ENCODE peak calls at places on chromosomes 7 and 10, in five cellular contexts. S is body of pancreas, K is EL, I is left ventricle myocardium inferior, J is activated T-cell treated with anti-CD3 and anti-CD28 coated beads for 48 hours. M is an unnamed sample.

GRCh38 chr7:66140924-66141323 is 26.3 kb downstream of the CRCP start:
- DNase-seq in S (peak; percentile 72), K (peak; percentile 60), I (peak; percentile 52), J (no peak), M (peak; percentile 71)

GRCh38 chr10:103333934-103334520 is 16.9 kb downstream of the PCGF6 start:
- DNase-seq in J (no peak), K (peak; percentile 9), I (no peak), S (no peak), M (no peak)

GRCh38 chr10:91604462-91604935 is 28.4 kb downstream of the PPP1R3C start:
- DNase-seq in J (no peak), I (no peak), S (no peak), K (no peak), M (no peak)

GRCh38 chr7:2017914-2018785 is 214.6 kb downstream of the MAD1L1 start:
- DNase-seq in I (peak; percentile 15), S (peak; percentile 9), K (no peak), J (no peak), M (no peak)

GRCh38 chr10:16049050-16049449 is 188.7 kb upstream of the MINDY3 start:
- DNase-seq in S (no peak), K (no peak), J (no peak), I (no peak), M (no peak)

GRCh38 chr10:24483701-24484100 is 240.0 kb downstream of the ARHGAP21 start:
- DNase-seq in I (no peak), S (peak; percentile 83), J (no peak), K (peak; percentile 84), M (no peak)

GRCh38 chr10:103894454-103894853 is 23.5 kb downstream of the STN1 start:
- DNase-seq in K (no peak), S (no peak), I (no peak), J (no peak), M (no peak)

GRCh38 chr7:3592438-3593134 is 291.5 kb downstream of the SDK1 start:
- DNase-seq in K (no peak), J (no peak), I (no peak), S (peak; percentile 29), M (no peak)

GRCh38 chr10:97537186-97537869 is 35.3 kb upstream of the ANKRD2 start:
- DNase-seq in J (no peak), K (no peak), I (no peak), S (no peak), M (no peak)

GRCh38 chr7:80428161-80429054 is 83.5 kb downstream of the GNAT3 start:
- DNase-seq in S (peak; percentile 14), K (peak; percentile 66), I (no peak), J (no peak), M (no peak)

GRCh38 chr7:40799-41750 is 151.3 kb upstream of the FAM20C start:
- DNase-seq in J (no peak), K (no peak), I (no peak), S (peak; percentile 5), M (peak; percentile 42)

GRCh38 chr10:110003524-110003885 is 4.3 kb upstream of the ADD3 start:
- DNase-seq in I (no peak), J (no peak), S (no peak), K (no peak), M (no peak)

GRCh38 chr10:129055225-129055624 is 411.8 kb upstream of the MGMT start:
- DNase-seq in S (no peak), J (no peak), I (no peak), K (no peak), M (no peak)

GRCh38 chr10:85646312-85646711 is 720.3 kb downstream of the GRID1 start:
- DNase-seq in I (no peak), K (no peak), J (no peak), S (no peak), M (no peak)

GRCh38 chr7:129238546-129238945 is 13.7 kb downstream of the AHCYL2 start:
- DNase-seq in K (no peak), S (no peak), I (no peak), J (no peak), M (no peak)

GRCh38 chr10:131193923-131194322 is 117.6 kb downstream of the TCERG1L start:
- DNase-seq in S (no peak), J (no peak), I (no peak), K (no peak), M (peak; percentile 24)

GRCh38 chr7:158973440-158973839 is 117.1 kb downstream of the DYNC2I1 start:
- DNase-seq in S (peak; percentile 40), J (peak; percentile 67), I (peak; percentile 45), K (peak; percentile 8), M (no peak)

GRCh38 chr7:43294080-43294630 is 181.7 kb downstream of the HECW1 start:
- DNase-seq in S (no peak), K (peak; percentile 60), I (no peak), J (no peak), M (no peak)

GRCh38 chr10:73589538-73590126 is 1.5 kb downstream of the USP54 start:
- DNase-seq in K (peak; percentile 19), S (no peak), I (no peak), J (no peak), M (no peak)

GRCh38 chr10:500876-501275 is 188.6 kb downstream of the DIP2C start:
- DNase-seq in I (no peak), K (no peak), S (no peak), J (no peak), M (no peak)

GRCh38 chr10:119438717-119439116 is 103.8 kb downstream of the RGS10 start:
- DNase-seq in K (no peak), J (no peak), S (no peak), I (no peak), M (no peak)

GRCh38 chr10:74544106-74544505 is 282.3 kb upstream of the KAT6B start:
- DNase-seq in K (peak; percentile 58), S (no peak), J (no peak), I (no peak), M (no peak)

GRCh38 chr10:118045842-118046490 is 775 bp downstream of the RAB11FIP2 start:
- DNase-seq in I (no peak), S (peak; percentile 22), K (peak; percentile 65), J (no peak), M (peak; percentile 53)

GRCh38 chr7:6252310-6252709 is 20.1 kb downstream of the CYTH3 start:
- DNase-seq in J (no peak), S (no peak), I (no peak), K (peak; percentile 89), M (no peak)